ENCODE peak calls at places on chromosomes 1 and 21, in seven cellular contexts. X is globus pallidus; Q is GM04503; F is stimulated activated CD4-positive, alpha-beta T cell treated with anti-CD3 and anti-CD28 coated beads, Interleukin-15, amount 100 ng/mL, for 1 hour; P is EH; Y is brain microvascular endothelial cell; S is iPS-NIHi11. H is an unnamed sample.

GRCh38 chr1:219507432-219507831 is 105.5 kb downstream of the ZC3H11B start:
- DNase-seq in X (no peak), Q (no peak), F (no peak), P (peak), Y (no peak), S (no peak), H (no peak)

GRCh38 chr1:19327736-19328135 is 15.6 kb downstream of the SLC66A1 start:
- DNase-seq in X (no peak), Q (no peak), F (no peak), P (no peak), Y (no peak), S (no peak), H (no peak)

GRCh38 chr1:186301448-186301847 is 73.6 kb downstream of the TPR start:
- DNase-seq in X (no peak), Q (no peak), F (no peak), P (no peak), Y (no peak), S (no peak), H (no peak)

GRCh38 chr1:18901147-18901951 is 1.0 kb downstream of the ALDH4A1 start:
- DNase-seq in X (no peak), Q (no peak), F (no peak), P (no peak), Y (no peak), S (no peak), H (no peak)

GRCh38 chr1:9198538-9199361 is 35.8 kb upstream of the H6PD start:
- DNase-seq in X (no peak), Q (no peak), F (no peak), P (peak), Y (peak), S (peak), H (no peak)

GRCh38 chr21:15749868-15750174 is 20.0 kb downstream of the USP25 start:
- DNase-seq in X (no peak), Q (no peak), F (no peak), P (no peak), Y (no peak), S (no peak), H (no peak)

GRCh38 chr21:34072145-34073031 is 990 bp upstream of the MRPS6 start:
- DNase-seq in X (peak), Q (no peak), F (no peak), P (peak), Y (no peak), S (no peak), H (no peak)

GRCh38 chr1:86155061-86155806 is 1.3 kb downstream of the COL24A1 start:
- DNase-seq in X (no peak), Q (no peak), F (no peak), P (peak), Y (no peak), S (peak), H (no peak)

GRCh38 chr1:61139324-61140055 is 57.1 kb downstream of the NFIA start:
- DNase-seq in X (no peak), Q (no peak), F (no peak), P (peak), Y (peak), S (no peak), H (peak)